ENCODE peak calls at places on chromosome 14, in eight cellular contexts. L is neural progenitor cell; Z is body of pancreas; R is CD4-positive, CD25-positive, alpha-beta regulatory T cell; G is lower leg skin; E is tibial nerve; T is GM23338; N is tibial artery. M is an unnamed sample.

GRCh38 chr14:54809767-54810166 is 92.9 kb downstream of the GCH1 start:
- DNase-seq in N (no peak), Z (no peak), R (no peak), T (no peak), E (no peak), G (no peak), L (no peak), M (no peak)

GRCh38 chr14:58887931-58888330 is 250.2 kb downstream of the DACT1 start:
- DNase-seq in N (no peak), Z (no peak), L (no peak), R (no peak), G (no peak), T (no peak), E (no peak), M (no peak)

GRCh38 chr14:104434214-104435076 is 145.1 kb upstream of the C14orf180 start:
- DNase-seq in G (peak; percentile 84), L (no peak), T (no peak), N (no peak), Z (no peak), E (no peak), R (no peak), M (no peak)

GRCh38 chr14:92546347-92547053 is 32.9 kb downstream of the RIN3 start:
- DNase-seq in Z (no peak), N (no peak), R (no peak), E (no peak), G (no peak), L (no peak), T (no peak), M (no peak)

GRCh38 chr14:54902143-54902520 is 494 bp downstream of the GCH1 start:
- DNase-seq in R (peak; percentile 78), L (peak; percentile 77), Z (peak; percentile 83), T (peak; percentile 92), N (peak; percentile 73), G (peak; percentile 95), E (peak; percentile 37), M (peak; percentile 75)

GRCh38 chr14:72291908-72292688 is 359.9 kb downstream of the RGS6 start:
- DNase-seq in E (peak; percentile 77), N (no peak), Z (peak; percentile 24), T (peak; percentile 79), G (no peak), L (peak; percentile 59), R (peak; percentile 1), M (no peak)

GRCh38 chr14:22786685-22787084 is 20.2 kb downstream of the OXA1L start:
- DNase-seq in L (no peak), E (no peak), N (no peak), G (no peak), Z (no peak), T (no peak), R (no peak), M (no peak)

GRCh38 chr14:68547305-68548193 is 245.3 kb downstream of the ZFP36L1 start:
- DNase-seq in N (peak; percentile 89), T (no peak), L (no peak), Z (peak; percentile 73), G (peak; percentile 94), R (no peak), E (peak; percentile 81), M (no peak)

GRCh38 chr14:50762001-50762930 is 68.7 kb downstream of the NIN start:
- DNase-seq in R (no peak), E (no peak), L (no peak), G (no peak), T (no peak), N (no peak), Z (no peak), M (no peak)

GRCh38 chr14:59306775-59307174 is 118.3 kb downstream of the DAAM1 start:
- DNase-seq in T (no peak), Z (no peak), G (no peak), E (no peak), N (no peak), R (no peak), L (no peak), M (no peak)

GRCh38 chr14:20587489-20588154 is at the start of gene RNASE11:
- DNase-seq in E (no peak), R (no peak), N (no peak), G (no peak), Z (no peak), L (no peak), T (no peak), M (no peak)

GRCh38 chr14:94752575-94752974 is 17.3 kb downstream of the GSC start:
- DNase-seq in T (no peak), L (no peak), N (no peak), E (no peak), R (no peak), Z (no peak), G (no peak), M (no peak)

GRCh38 chr14:105067140-105067968 is 2.1 kb upstream of the GPR132 start:
- DNase-seq in R (no peak), L (no peak), E (no peak), T (no peak), G (no peak), Z (no peak), N (no peak), M (peak; percentile 56)

GRCh38 chr14:39406560-39406959 is 25.7 kb downstream of the FBXO33 start:
- DNase-seq in Z (no peak), E (no peak), G (no peak), L (no peak), T (no peak), N (no peak), R (no peak), M (no peak)

GRCh38 chr14:73259837-73260236 is 22.5 kb downstream of the PAPLN start:
- DNase-seq in R (no peak), E (no peak), N (no peak), L (no peak), G (peak; percentile 63), T (no peak), Z (no peak), M (no peak)

GRCh38 chr14:95850429-95850828 is 26.2 kb upstream of the TUNAR start:
- DNase-seq in T (no peak), Z (no peak), L (no peak), G (no peak), R (no peak), E (no peak), N (no peak), M (no peak)

GRCh38 chr14:90336401-90336800 is 4.7 kb upstream of the NRDE2 start:
- DNase-seq in T (no peak), R (no peak), L (no peak), E (no peak), G (no peak), N (no peak), Z (no peak), M (no peak)

GRCh38 chr14:100623961-100624360 is 36.7 kb upstream of the BEGAIN start:
- DNase-seq in G (no peak), L (no peak), T (no peak), R (no peak), E (no peak), Z (no peak), N (no peak), M (no peak)

GRCh38 chr14:30417121-30417520 is 141.8 kb upstream of the G2E3 start:
- DNase-seq in R (no peak), L (no peak), N (no peak), T (no peak), G (no peak), E (no peak), Z (no peak), M (no peak)
- H3K4me3 ChIP-seq in R (no peak overlapping the region), L (no peak overlapping the region), N (no peak overlapping the region), T (no peak overlapping the region), G (no peak overlapping the region), E (no peak overlapping the region), Z (no peak overlapping the region), M (no peak overlapping the region)

DNA sequence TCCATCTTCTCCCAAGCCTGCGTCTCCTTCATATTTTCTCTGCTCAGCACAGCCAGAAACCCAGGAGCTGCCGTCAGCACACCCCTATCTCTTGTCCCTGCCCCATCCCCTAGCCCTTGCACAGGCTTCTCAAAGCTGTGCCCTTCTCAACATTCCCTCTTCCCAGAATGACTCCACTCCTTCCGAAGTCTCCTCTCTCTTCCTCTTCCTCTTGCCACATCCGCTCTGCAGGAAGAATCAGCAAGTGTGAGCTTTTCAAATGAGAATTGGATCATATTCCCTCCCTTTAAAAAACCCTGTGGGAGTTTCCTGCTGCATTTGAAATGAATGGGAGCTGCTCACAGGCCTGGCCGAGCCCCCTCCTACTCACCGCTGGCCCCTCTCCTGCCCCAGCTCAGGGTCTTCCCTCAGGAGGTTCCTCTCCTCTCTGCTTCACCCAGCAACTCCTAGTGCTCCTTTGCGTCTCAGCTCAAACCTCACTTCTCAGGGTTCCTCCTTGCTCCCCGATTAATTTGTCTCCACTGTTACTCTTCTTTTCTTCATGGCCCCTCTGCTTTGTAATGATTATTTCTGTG is 528.5 kb upstream of the CCDC196 start:
- DNase-seq in R (no peak), G (peak; percentile 37), E (no peak), N (no peak), T (peak; percentile 34), Z (no peak), L (no peak), M (no peak)
- H3K4me3 ChIP-seq in R (no peak overlapping the region), G (no peak overlapping the region), E (no peak overlapping the region), N (no peak overlapping the region), T (peak overlapping the region; percentile 1), Z (no peak overlapping the region), L (no peak overlapping the region), M (no peak overlapping the region)

DNA sequence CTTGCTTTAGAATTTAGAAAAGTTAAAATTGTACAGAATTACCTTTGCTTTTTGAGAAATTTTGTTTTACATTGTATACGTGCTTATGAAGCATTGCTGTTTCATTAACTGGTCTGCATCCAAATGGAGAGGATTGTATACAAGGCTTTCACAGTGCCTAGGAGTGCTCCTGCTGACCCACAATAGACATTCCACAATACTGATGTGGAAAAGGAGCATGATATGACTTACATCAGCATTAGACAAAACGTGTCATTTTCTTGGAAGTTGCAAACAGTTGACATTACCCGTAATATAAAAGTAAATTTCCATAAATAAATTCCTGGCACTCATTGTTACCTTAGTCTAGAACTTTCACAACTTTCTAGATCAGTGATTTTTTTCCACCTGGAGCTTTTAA is 1.9 kb downstream of the PRKD1 start:
- DNase-seq in L (peak; percentile 23), T (no peak), Z (no peak), N (no peak), R (no peak), G (no peak), E (no peak), M (no peak)
- H3K4me3 ChIP-seq in L (peak overlapping the region; percentile 97), T (peak overlapping the region; percentile 81), Z (no peak overlapping the region), N (peak overlapping the region; percentile 64), R (no peak overlapping the region), G (no peak overlapping the region), E (no peak overlapping the region), M (no peak overlapping the region)

GRCh38 chr14:53006931-53007330 is 56.1 kb upstream of the FERMT2 start:
- DNase-seq in N (no peak), G (no peak), Z (no peak), T (peak; percentile 33), R (no peak), E (no peak), L (no peak), M (no peak)

GRCh38 chr14:53016491-53016890 is 65.6 kb upstream of the FERMT2 start:
- DNase-seq in E (no peak), T (no peak), N (no peak), Z (no peak), L (no peak), G (no peak), R (no peak), M (no peak)

GRCh38 chr14:53016919-53017318 is 66.1 kb upstream of the FERMT2 start:
- DNase-seq in Z (no peak), T (no peak), E (no peak), N (no peak), R (no peak), L (no peak), G (no peak), M (no peak)

GRCh38 chr14:53010193-53010592 is 59.3 kb upstream of the FERMT2 start:
- DNase-seq in N (no peak), G (no peak), Z (no peak), T (no peak), R (no peak), L (no peak), E (no peak), M (no peak)

GRCh38 chr14:53011053-53011462 is 60.2 kb upstream of the FERMT2 start:
- DNase-seq in T (peak; percentile 79), G (peak; percentile 94), L (peak; percentile 65), R (no peak), E (peak; percentile 82), N (peak; percentile 83), Z (peak; percentile 44), M (no peak)
- H3K4me3 ChIP-seq in T (no peak overlapping the region), G (no peak overlapping the region), L (no peak overlapping the region), R (no peak overlapping the region), E (no peak overlapping the region), N (no peak overlapping the region), Z (no peak overlapping the region), M (no peak overlapping the region)